ENCODE peak calls at places on chromosomes 13 and 19, in six cellular contexts. Y is stomach, M is H9, I is GM10248, Z is BE2C, L is IMR-90. D is an unnamed sample.

GRCh38 chr19:44890366-44891015 is 563 bp upstream of the TOMM40 start:
- DNase-seq in Y (no peak), M (peak), I (peak), Z (peak), L (peak), D (peak)

GRCh38 chr19:741506-742131 is 9.3 kb upstream of the MISP start:
- DNase-seq in Y (no peak), M (peak), I (no peak), Z (no peak), L (no peak), D (no peak)

GRCh38 chr13:54162069-54162468 is 1133.5 kb downstream of the OLFM4 start:
- DNase-seq in Y (no peak), M (peak), I (no peak), Z (no peak), L (no peak), D (no peak)

GRCh38 chr13:79987761-79988160 is 353.2 kb downstream of the SPRY2 start:
- DNase-seq in Y (no peak), M (no peak), I (no peak), Z (no peak), L (no peak), D (no peak)

GRCh38 chr13:113816925-113817859 is 46.7 kb downstream of the GAS6 start:
- DNase-seq in Y (peak), M (peak), I (peak), Z (peak), L (peak), D (peak)

GRCh38 chr13:29434217-29434940 is 161.1 kb downstream of the SLC7A1 start:
- DNase-seq in Y (no peak), M (no peak), I (no peak), Z (peak), L (no peak), D (no peak)

GRCh38 chr19:37877147-37877546 is 29.2 kb downstream of the WDR87 start:
- DNase-seq in Y (no peak), M (no peak), I (no peak), Z (no peak), L (no peak), D (no peak)

GRCh38 chr13:30714629-30715028 is 20.7 kb upstream of the ALOX5AP start:
- DNase-seq in Y (no peak), M (no peak), I (no peak), Z (no peak), L (no peak), D (no peak)

GRCh38 chr19:17076539-17076919 is 952 bp downstream of the MYO9B start:
- DNase-seq in Y (no peak), M (no peak), I (no peak), Z (no peak), L (no peak), D (peak)

GRCh38 chr19:50387176-50387867 is 3.2 kb downstream of the POLD1 start:
- DNase-seq in Y (no peak), M (no peak), I (no peak), Z (no peak), L (peak), D (no peak)

GRCh38 chr19:49657493-49658138 is 8.0 kb downstream of the IRF3 start:
- DNase-seq in Y (no peak), M (no peak), I (no peak), Z (no peak), L (no peak), D (no peak)

GRCh38 chr19:38543807-38544568 is 73.8 kb downstream of the MAP4K1 start:
- DNase-seq in Y (peak), M (peak), I (peak), Z (peak), L (peak), D (peak)

GRCh38 chr19:49581007-49581508 is at the start of gene PRRG2:
- DNase-seq in Y (peak), M (peak), I (no peak), Z (no peak), L (no peak), D (peak)

GRCh38 chr13:109803822-109804221 is 17.4 kb upstream of the IRS2 start:
- DNase-seq in Y (peak), M (no peak), I (no peak), Z (no peak), L (no peak), D (no peak)

GRCh38 chr19:48780684-48781391 is 25.5 kb downstream of the FGF21 start:
- DNase-seq in Y (peak), M (no peak), I (no peak), Z (peak), L (peak), D (peak)

GRCh38 chr19:45179063-45179847 is 671 bp downstream of the BLOC1S3 start:
- DNase-seq in Y (peak), M (no peak), I (peak), Z (peak), L (peak), D (peak)

GRCh38 chr13:67075239-67075638 is 154.9 kb downstream of the PCDH9 start:
- DNase-seq in Y (no peak), M (no peak), I (no peak), Z (no peak), L (peak), D (no peak)

GRCh38 chr19:7969560-7969949 is 26.1 kb upstream of the TIMM44 start:
- DNase-seq in Y (no peak), M (peak), I (no peak), Z (no peak), L (no peak), D (no peak)

GRCh38 chr13:75120071-75120470 is 361.9 kb downstream of the TBC1D4 start:
- DNase-seq in Y (no peak), M (no peak), I (no peak), Z (no peak), L (no peak), D (no peak)

GRCh38 chr19:15430526-15431120 is 11.8 kb upstream of the AKAP8L start:
- DNase-seq in Y (no peak), M (no peak), I (no peak), Z (no peak), L (no peak), D (no peak)
- TF ChIP-seq CTCF in Y (no peak), M (no peak), I (no peak), Z (no peak), L (no peak), D (no peak)

DNA sequence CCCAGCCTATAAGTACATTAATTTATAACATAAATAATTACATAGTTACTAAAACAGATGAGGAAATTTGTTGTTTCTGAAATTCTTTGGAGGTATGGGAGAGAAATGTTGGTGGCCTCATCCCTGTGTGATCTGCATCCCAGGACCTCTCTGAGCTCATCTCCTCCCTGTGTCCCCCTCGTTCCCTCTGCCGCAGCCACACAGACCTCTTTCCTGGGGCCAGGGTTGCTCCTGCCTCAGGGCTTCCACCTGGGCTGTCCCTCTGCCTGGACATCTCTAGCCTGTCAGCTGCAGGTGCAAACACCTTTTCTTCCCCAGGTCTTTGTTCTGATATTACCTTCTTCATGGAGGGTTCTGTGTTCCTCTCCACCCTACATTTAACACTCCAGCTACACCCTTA is 3.9 kb downstream of the ZNF766 start:
- DNase-seq in Y (no peak), M (no peak), I (no peak), Z (no peak), L (no peak), D (no peak)
- TF ChIP-seq CTCF in Y (no peak), M (no peak), I (no peak), Z (no peak), L (no peak), D (no peak)

GRCh38 chr13:33445476-33445875 is 159.9 kb upstream of the STARD13 start:
- DNase-seq in Y (no peak), M (no peak), I (no peak), Z (no peak), L (no peak), D (no peak)

GRCh38 chr13:33445024-33445423 is 159.5 kb upstream of the STARD13 start:
- DNase-seq in Y (no peak), M (no peak), I (no peak), Z (no peak), L (no peak), D (no peak)

GRCh38 chr13:33446821-33447481 is 161.4 kb upstream of the STARD13 start:
- DNase-seq in Y (peak), M (no peak), I (no peak), Z (no peak), L (no peak), D (no peak)

GRCh38 chr13:33435207-33435606 is 149.7 kb upstream of the STARD13 start:
- DNase-seq in Y (no peak), M (no peak), I (no peak), Z (no peak), L (no peak), D (no peak)

GRCh38 chr13:33441015-33441414 is 155.5 kb upstream of the STARD13 start:
- DNase-seq in Y (peak), M (peak), I (no peak), Z (peak), L (peak), D (peak)
- TF ChIP-seq CTCF in Y (no peak), M (peak), I (no peak), Z (peak), L (peak), D (no peak)

DNA sequence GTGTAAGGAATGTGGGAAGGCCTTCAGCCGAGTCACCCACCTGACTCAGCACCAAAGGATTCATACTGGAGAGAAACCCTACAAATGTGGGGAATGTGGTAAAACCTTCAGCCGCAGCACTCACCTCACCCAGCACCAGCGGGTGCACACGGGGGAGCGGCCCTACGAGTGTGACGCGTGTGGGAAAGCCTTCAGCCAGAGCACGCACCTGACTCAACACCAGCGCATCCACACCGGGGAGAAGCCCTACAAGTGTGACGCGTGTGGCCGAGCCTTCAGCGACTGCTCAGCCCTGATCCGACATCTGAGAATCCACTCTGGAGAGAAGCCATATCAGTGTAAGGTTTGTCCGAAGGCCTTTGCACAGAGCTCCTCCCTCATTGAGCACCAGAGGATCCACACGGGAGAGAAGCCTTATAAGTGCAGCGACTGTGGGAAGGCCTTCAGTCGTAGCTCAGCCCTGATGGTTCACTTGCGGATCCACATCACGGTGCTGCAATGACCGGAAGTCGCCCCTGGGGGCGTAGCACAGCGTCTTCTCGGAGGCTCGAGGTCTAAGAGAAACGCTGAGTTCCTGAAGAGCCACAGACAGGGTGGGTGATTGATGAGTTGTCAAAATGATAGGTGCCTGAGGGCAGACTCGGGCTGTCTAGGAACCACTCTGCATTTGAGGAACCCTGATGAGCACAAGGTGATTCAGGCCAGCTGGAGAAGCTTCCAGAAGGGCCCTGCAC is 12.2 kb downstream of the ZSCAN22 start:
- DNase-seq in Y (no peak), M (peak), I (no peak), Z (no peak), L (peak), D (no peak)
- TF ChIP-seq CTCF in Y (no peak), M (peak), I (no peak), Z (no peak), L (no peak), D (no peak)

DNA sequence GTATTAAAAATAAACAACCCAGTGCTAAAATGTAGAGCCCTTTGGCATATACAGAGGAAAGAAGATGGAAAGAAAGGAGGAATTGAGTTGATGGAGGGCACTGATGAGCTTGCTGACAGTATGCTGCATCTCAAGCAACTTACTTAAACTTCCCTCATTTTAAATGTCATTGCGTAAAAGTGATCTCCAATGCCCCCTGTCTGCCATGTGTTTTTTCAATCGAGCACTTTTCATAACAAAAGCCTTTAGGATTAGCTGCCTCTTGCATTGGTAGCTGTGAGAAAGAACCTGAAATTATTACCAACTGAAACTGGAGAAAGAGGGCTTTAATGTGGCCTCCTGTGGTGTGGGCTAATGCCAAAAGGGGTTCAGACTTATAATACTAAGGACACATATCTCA is 541.6 kb downstream of the SUCLA2 start:
- DNase-seq in Y (no peak), M (no peak), I (no peak), Z (no peak), L (peak), D (no peak)
- TF ChIP-seq CTCF in Y (no peak), M (peak), I (no peak), Z (peak), L (peak), D (no peak)

D was measured in Calu3.